ENCODE peak calls at places on chromosomes 1 and 21, in six cellular contexts. Y is AG04450; B is spleen; H is CD4-positive, alpha-beta T cell; F is pancreas; L is lower lobe of right lung. C is an unnamed sample.

GRCh38 chr1:161378014-161378413 is 10.3 kb upstream of the CFAP126 start:
- DNase-seq in H (no peak), L (no peak), B (no peak), F (no peak), Y (no peak), C (no peak)

GRCh38 chr1:28322209-28322608 is 6.6 kb upstream of the MED18 start:
- DNase-seq in F (peak; percentile 51), Y (no peak), L (no peak), H (no peak), B (no peak), C (peak; percentile 84)

GRCh38 chr1:159009287-159009686 is 420 bp upstream of the IFI16 start:
- DNase-seq in H (no peak), F (no peak), B (no peak), Y (no peak), L (no peak), C (no peak)

GRCh38 chr21:44984428-44984791 is 44.6 kb downstream of the SLX9 start:
- DNase-seq in Y (no peak), B (peak; percentile 74), H (no peak), F (no peak), L (peak; percentile 43), C (no peak)

GRCh38 chr1:101136739-101137138 is 100.1 kb upstream of the S1PR1 start:
- DNase-seq in B (no peak), Y (no peak), L (no peak), F (no peak), H (no peak), C (no peak)

GRCh38 chr1:152104854-152105253 is 10.4 kb downstream of the TCHH start:
- DNase-seq in L (no peak), H (no peak), Y (no peak), B (no peak), F (no peak), C (no peak)

GRCh38 chr1:87867631-87868030 is 539.0 kb downstream of the LMO4 start:
- DNase-seq in B (no peak), F (no peak), L (no peak), H (no peak), Y (no peak), C (no peak)

GRCh38 chr1:77473690-77474089 is 191.9 kb downstream of the AK5 start:
- DNase-seq in F (no peak), L (no peak), B (no peak), Y (peak; percentile 70), H (no peak), C (no peak)

GRCh38 chr1:63112155-63112914 is 210.0 kb upstream of the FOXD3 start:
- DNase-seq in H (no peak), B (no peak), F (no peak), L (no peak), Y (no peak), C (no peak)

GRCh38 chr1:244137725-244138124 is 86.6 kb downstream of the ZBTB18 start:
- DNase-seq in Y (no peak), F (no peak), B (no peak), H (no peak), L (no peak), C (no peak)

GRCh38 chr1:95041491-95042165 is 31.1 kb downstream of the ALG14 start:
- DNase-seq in F (peak; percentile 32), B (no peak), Y (peak; percentile 80), H (no peak), L (no peak), C (peak; percentile 66)

GRCh38 chr1:15915991-15916390 is 59.9 kb downstream of the ZBTB17 start:
- DNase-seq in L (no peak), Y (no peak), B (no peak), F (no peak), H (no peak), C (no peak)

GRCh38 chr1:70583522-70583921 is 172.5 kb downstream of the CTH start:
- DNase-seq in F (no peak), B (no peak), H (no peak), L (no peak), Y (no peak), C (no peak)

GRCh38 chr1:162899422-162900168 is 38.6 kb upstream of the CCDC190 start:
- DNase-seq in H (no peak), B (no peak), F (no peak), Y (peak; percentile 70), L (no peak), C (no peak)

GRCh38 chr1:211800925-211801607 is 29.5 kb downstream of the LPGAT1 start:
- DNase-seq in Y (no peak), B (no peak), L (no peak), H (no peak), F (no peak), C (no peak)

GRCh38 chr1:85295006-85295431 is 18.6 kb upstream of the BCL10 start:
- DNase-seq in L (no peak), Y (no peak), B (no peak), F (no peak), H (no peak), C (no peak)

DNA sequence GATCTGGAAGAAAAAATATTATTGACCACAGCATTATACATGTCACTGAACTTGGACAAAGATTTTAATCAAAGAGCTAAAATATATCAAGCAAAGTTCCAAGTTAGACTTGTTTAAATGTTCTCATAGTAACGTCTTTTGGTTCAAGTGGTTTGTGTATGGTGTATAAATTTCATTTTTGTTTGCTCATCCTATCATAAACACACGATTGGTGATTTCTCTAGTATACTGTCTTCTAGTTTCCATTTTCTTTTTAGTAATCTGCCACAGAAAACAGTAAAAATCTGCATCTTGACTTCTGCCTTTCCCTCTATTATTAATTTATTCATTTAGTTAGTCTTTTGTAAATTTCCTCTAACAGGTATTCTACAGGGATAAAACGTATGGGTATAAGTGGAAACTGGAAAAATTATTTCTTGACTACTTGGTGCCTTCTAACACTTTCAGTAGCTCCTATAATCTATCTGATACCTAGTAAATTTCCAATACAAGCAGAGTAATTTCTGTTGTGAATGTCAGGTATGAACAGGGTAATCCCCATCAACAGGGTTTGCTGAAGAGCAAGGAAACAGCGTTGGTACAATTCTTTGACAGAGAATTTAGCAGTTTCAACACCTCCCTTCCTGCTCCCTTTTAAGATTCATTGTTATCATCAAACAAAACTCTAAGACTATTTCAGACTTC is 268.0 kb downstream of the PTPRC start:
- DNase-seq in Y (no peak), B (no peak), F (no peak), L (no peak), H (no peak), C (no peak)
- H3K27ac ChIP-seq in Y (no peak overlapping the region), B (peak overlapping the region; percentile 24), F (no peak overlapping the region), L (peak overlapping the region; percentile 40), H (no peak overlapping the region), C (no peak overlapping the region)

GRCh38 chr1:157313240-157313807 is 175.1 kb upstream of the ETV3 start:
- DNase-seq in Y (no peak), B (no peak), L (no peak), H (no peak), F (peak; percentile 37), C (no peak)
- TF ChIP-seq CTCF in Y (no peak), B (no peak), L (no peak), H (no peak), F (no peak), C (no peak)

GRCh38 chr1:12113433-12114339 is 50.6 kb downstream of the TNFRSF8 start:
- DNase-seq in H (no peak), L (no peak), B (peak; percentile 28), F (no peak), Y (peak; percentile 38), C (no peak)

GRCh38 chr1:12107718-12108117 is 44.6 kb downstream of the TNFRSF8 start:
- DNase-seq in F (no peak), H (no peak), L (no peak), Y (no peak), B (peak; percentile 11), C (no peak)

GRCh38 chr1:12112711-12113161 is 49.6 kb downstream of the TNFRSF8 start:
- DNase-seq in L (no peak), Y (no peak), B (peak; percentile 51), H (no peak), F (no peak), C (no peak)

GRCh38 chr1:12111741-12112140 is 48.6 kb downstream of the TNFRSF8 start:
- DNase-seq in H (no peak), F (no peak), Y (no peak), L (no peak), B (peak; percentile 35), C (no peak)

GRCh38 chr1:12109901-12110300 is 46.8 kb downstream of the TNFRSF8 start:
- DNase-seq in F (no peak), B (peak; percentile 21), H (no peak), L (no peak), Y (no peak), C (no peak)
- H3K27me3 ChIP-seq in F (no peaks in the 10 kb centered on the region), B (no peaks in the 10 kb centered on the region), H (no peaks in the 10 kb centered on the region), L (no peaks in the 10 kb centered on the region), Y (peaks cover 23% of the 10 kb centered on the region), C (no peaks in the 10 kb centered on the region)

GRCh38 chr21:15430023-15430422 is 299.8 kb upstream of the USP25 start:
- DNase-seq in F (no peak), L (no peak), H (no peak), B (no peak), Y (no peak), C (no peak)
- H3K27ac ChIP-seq in F (no peak overlapping the region), L (no peak overlapping the region), H (no peak overlapping the region), B (no peak overlapping the region), Y (no peak overlapping the region), C (no peak overlapping the region)

GRCh38 chr21:14072761-14073535 is 137.8 kb downstream of the LIPI start:
- DNase-seq in H (no peak), F (no peak), L (no peak), B (no peak), Y (no peak), C (no peak)
- TF ChIP-seq CTCF in H (no peak), F (no peak), L (no peak), B (no peak), Y (no peak), C (no peak)

GRCh38 chr1:4713669-4714068 is 59.3 kb downstream of the AJAP1 start:
- DNase-seq in H (no peak), B (no peak), Y (no peak), F (no peak), L (no peak), C (no peak)

GRCh38 chr1:4711191-4711915 is 56.9 kb downstream of the AJAP1 start:
- DNase-seq in H (no peak), Y (no peak), B (peak; percentile 59), L (no peak), F (no peak), C (no peak)

GRCh38 chr1:4708853-4709507 is 54.6 kb downstream of the AJAP1 start:
- DNase-seq in B (no peak), L (no peak), F (no peak), H (no peak), Y (no peak), C (no peak)

GRCh38 chr1:4711944-4712343 is 57.5 kb downstream of the AJAP1 start:
- DNase-seq in L (no peak), F (no peak), Y (no peak), H (no peak), B (no peak), C (no peak)

GRCh38 chr1:4710592-4711190 is 56.3 kb downstream of the AJAP1 start:
- DNase-seq in H (no peak), Y (no peak), B (peak; percentile 50), L (no peak), F (no peak), C (no peak)
- H3K27me3 ChIP-seq in H (peaks cover 7% of the 10 kb centered on the region), Y (no peaks in the 10 kb centered on the region), B (peaks cover 37% of the 10 kb centered on the region), L (peaks cover 35% of the 10 kb centered on the region), F (no peaks in the 10 kb centered on the region), C (no peaks in the 10 kb centered on the region)